ENCODE peak calls at places on chromosomes 2 and 18, in four cellular contexts. T is NCI-H2171 treated with DMSO at 0.1 percent for 48 hours, I is frontal cortex, W is fibroblast of lung. P is an unnamed sample.
A peak's percentile ranks its signal among the peaks of the same experiment; 100 is the strongest.

GRCh38 chr2:235541016-235541415 is 47.2 kb downstream of the AGAP1 start:
- DNase-seq in W (no peak), I (no peak), T (peak; percentile 61), P (no peak)

GRCh38 chr2:138030459-138030858 is 66.2 kb downstream of the HNMT start:
- DNase-seq in I (no peak), W (no peak), T (no peak), P (peak; percentile 40)

GRCh38 chr2:96824079-96824870 is 8.2 kb downstream of the CNNM3 start:
- DNase-seq in I (no peak), T (no peak), W (no peak), P (no peak)

GRCh38 chr2:44939074-44940052 is 2.1 kb upstream of the SIX3 start:
- DNase-seq in W (no peak), T (no peak), I (no peak), P (no peak)

GRCh38 chr2:147789720-147790119 is 55.1 kb upstream of the ACVR2A start:
- DNase-seq in W (peak; percentile 72), I (no peak), T (no peak), P (peak; percentile 5)

GRCh38 chr2:127479219-127479825 is 47.0 kb downstream of the IWS1 start:
- DNase-seq in I (peak; percentile 28), T (peak; percentile 74), W (peak; percentile 81), P (peak; percentile 55)

GRCh38 chr2:1950474-1950873 is 206.2 kb upstream of the PXDN start:
- DNase-seq in I (no peak), W (no peak), T (no peak), P (no peak)

GRCh38 chr18:48831113-48831759 is 119.5 kb downstream of the SMAD7 start:
- DNase-seq in I (no peak), T (no peak), W (no peak), P (no peak)

GRCh38 chr2:196823750-196824149 is 14.6 kb upstream of the C2orf66 start:
- DNase-seq in T (no peak), W (peak; percentile 64), I (no peak), P (no peak)

GRCh38 chr2:31384351-31384750 is 30.2 kb downstream of the XDH start:
- DNase-seq in I (no peak), T (no peak), W (peak; percentile 94), P (peak; percentile 74)

GRCh38 chr2:112958428-112959108 is 19.2 kb upstream of the IL36G start:
- DNase-seq in T (peak; percentile 63), W (peak; percentile 67), I (no peak), P (peak; percentile 49)

GRCh38 chr2:71449343-71449742 is 4.0 kb upstream of the DYSF start:
- DNase-seq in T (no peak), I (no peak), W (no peak), P (no peak)

GRCh38 chr18:23560186-23560585 is 26.1 kb downstream of the NPC1 start:
- DNase-seq in I (no peak), T (no peak), W (no peak), P (no peak)

GRCh38 chr18:39667905-39668304 is 2102.3 kb upstream of the CELF4 start:
- DNase-seq in I (no peak), T (no peak), W (no peak), P (no peak)

GRCh38 chr2:234249873-234250272 is 199.4 kb downstream of the SPP2 start:
- DNase-seq in T (no peak), I (no peak), W (peak; percentile 27), P (peak; percentile 73)

GRCh38 chr2:184598313-184599053 is at the start of gene ZNF804A:
- DNase-seq in W (peak; percentile 68), T (peak; percentile 86), I (peak; percentile 73), P (no peak)

GRCh38 chr2:238449909-238450417 is 23.2 kb downstream of the ASB1 start:
- DNase-seq in I (no peak), T (no peak), W (peak; percentile 66), P (peak; percentile 24)

GRCh38 chr18:58051765-58052460 is 7.9 kb downstream of the NEDD4L start:
- DNase-seq in W (peak; percentile 53), T (no peak), I (no peak), P (no peak)

GRCh38 chr2:55861733-55862132 is 61.8 kb downstream of the EFEMP1 start:
- DNase-seq in W (peak; percentile 65), I (no peak), T (no peak), P (peak; percentile 20)

GRCh38 chr2:8049111-8049720 is 632.6 kb upstream of the ID2 start:
- DNase-seq in I (no peak), W (no peak), T (no peak), P (no peak)

GRCh38 chr2:196372276-196372809 is 201.0 kb upstream of the STK17B start:
- DNase-seq in T (no peak), W (no peak), I (no peak), P (no peak)

GRCh38 chr2:148978736-148979135 is 59.8 kb upstream of the LYPD6B start:
- DNase-seq in I (no peak), W (peak; percentile 55), T (peak; percentile 72), P (no peak)

GRCh38 chr2:160358051-160358450 is 135.6 kb downstream of the RBMS1 start:
- DNase-seq in W (peak; percentile 50), T (no peak), I (no peak), P (no peak)

GRCh38 chr2:164388511-164388910 is 232.8 kb downstream of the GRB14 start:
- DNase-seq in T (no peak), W (peak; percentile 22), I (no peak), P (peak; percentile 10)

GRCh38 chr2:232327089-232328037 is 51.2 kb upstream of the ALPP start:
- DNase-seq in T (no peak), W (peak; percentile 55), I (peak; percentile 63), P (no peak)

GRCh38 chr2:126823951-126824350 is 74.7 kb upstream of the TEX51 start:
- DNase-seq in W (no peak), T (no peak), I (no peak), P (no peak)

GRCh38 chr2:234797566-234798250 is 154.1 kb upstream of the SH3BP4 start:
- DNase-seq in T (no peak), W (no peak), I (no peak), P (no peak)

GRCh38 chr2:68157002-68157401 is 686 bp upstream of the PNO1 start:
- DNase-seq in W (no peak), T (no peak), I (no peak), P (no peak)

GRCh38 chr2:72938455-72938854 is 21.1 kb downstream of the EMX1 start:
- DNase-seq in W (no peak), T (peak; percentile 28), I (no peak), P (no peak)

GRCh38 chr2:234257859-234258561 is 207.5 kb downstream of the SPP2 start:
- DNase-seq in I (no peak), W (peak; percentile 95), T (peak; percentile 38), P (peak; percentile 99)

GRCh38 chr2:31973665-31974064 is 37.1 kb downstream of the MEMO1 start:
- DNase-seq in T (no peak), W (no peak), I (no peak), P (no peak)

GRCh38 chr2:158671381-158672245 is 123.5 kb upstream of the DAPL1 start:
- DNase-seq in I (no peak), W (no peak), T (no peak), P (no peak)

GRCh38 chr2:241358470-241358869 is 2.4 kb downstream of the FARP2 start:
- DNase-seq in T (no peak), I (no peak), W (no peak), P (no peak)

GRCh38 chr18:12657048-12657848 is 659 bp downstream of the SPIRE1 start:
- DNase-seq in W (peak; percentile 37), T (peak; percentile 27), I (peak; percentile 68), P (peak; percentile 18)

GRCh38 chr2:164808776-164809175 is 32.8 kb downstream of the COBLL1 start:
- DNase-seq in W (no peak), T (peak; percentile 36), I (no peak), P (no peak)